ENCODE peak calls at places on chromosome 2, in six cellular contexts. H is NCI-H748 treated with DMSO at 0.1 percent for 48 hours, U is putamen, T is posterior cingulate gyrus, P is GM04503, F is tibial artery. O is an unnamed sample.

GRCh38 chr2:233822781-233823730 is 31.3 kb downstream of the HJURP start:
- DNase-seq in H (no peak), U (no peak), T (no peak), P (no peak), F (peak), O (no peak)

GRCh38 chr2:191183081-191183480 is 32.3 kb upstream of the STAT4 start:
- DNase-seq in H (no peak), U (no peak), T (no peak), P (no peak), F (no peak), O (no peak)

GRCh38 chr2:207239754-207240494 is 74.2 kb upstream of the KLF7 start:
- DNase-seq in H (no peak), U (no peak), T (no peak), P (no peak), F (no peak), O (no peak)

GRCh38 chr2:206981739-206982336 is 42.5 kb downstream of the CPO start:
- DNase-seq in H (peak), U (peak), T (peak), P (no peak), F (peak), O (peak)

GRCh38 chr2:129242201-129242710 is 737.2 kb upstream of the RAB6C start:
- DNase-seq in H (no peak), U (no peak), T (no peak), P (no peak), F (no peak), O (no peak)

GRCh38 chr2:73262108-73262651 is 22.1 kb downstream of the FBXO41 start:
- DNase-seq in H (no peak), U (no peak), T (no peak), P (no peak), F (no peak), O (no peak)

GRCh38 chr2:231521443-231521842 is 8.8 kb downstream of the NMUR1 start:
- DNase-seq in H (no peak), U (no peak), T (no peak), P (no peak), F (peak), O (no peak)

GRCh38 chr2:220783651-220784050 is 788.5 kb downstream of the EPHA4 start:
- DNase-seq in H (peak), U (no peak), T (no peak), P (no peak), F (no peak), O (no peak)